ENCODE peak calls at places on chromosomes 1 and 21, in six cellular contexts. One of them, this sample, is unnamed.

GRCh38 chr1:9340864-9341263 is 48.2 kb downstream of the SPSB1 start:
- DNase-seq in GM12878: no peak
- DNase-seq in K562: no peak
- DNase-seq in HCT116: no peak
- DNase-seq in H1: no peak
- DNase-seq in HepG2: no peak
- DNase-seq in this sample: no peak

GRCh38 chr1:97565886-97566285 is 354.9 kb downstream of the DPYD start:
- DNase-seq in HCT116: no peak
- DNase-seq in K562: no peak
- DNase-seq in HepG2: no peak
- DNase-seq in GM12878: no peak
- DNase-seq in H1: no peak
- DNase-seq in this sample: no peak

GRCh38 chr1:201016211-201016651 is 7.3 kb downstream of the KIF21B start:
- DNase-seq in H1: no peak
- DNase-seq in HepG2: no peak
- DNase-seq in HCT116: no peak
- DNase-seq in GM12878: no peak
- DNase-seq in K562: peak
- DNase-seq in this sample: peak

GRCh38 chr1:155983191-155984023 is 5.1 kb upstream of the ARHGEF2 start:
- DNase-seq in HCT116: peak
- DNase-seq in K562: peak
- DNase-seq in HepG2: peak
- DNase-seq in H1: no peak
- DNase-seq in GM12878: no peak
- DNase-seq in this sample: no peak

GRCh38 chr1:16718908-16719533 is 21.3 kb upstream of the RNU1-4 start:
- DNase-seq in H1: no peak
- DNase-seq in GM12878: no peak
- DNase-seq in K562: peak
- DNase-seq in HepG2: no peak
- DNase-seq in HCT116: no peak
- DNase-seq in this sample: peak

GRCh38 chr21:35088235-35088865 is 39.2 kb upstream of the RUNX1 start:
- DNase-seq in GM12878: no peak
- DNase-seq in K562: no peak
- DNase-seq in HCT116: no peak
- DNase-seq in HepG2: no peak
- DNase-seq in H1: no peak
- DNase-seq in this sample: no peak

GRCh38 chr1:78651247-78651646 is 1.6 kb downstream of the IFI44 start:
- DNase-seq in HepG2: no peak
- DNase-seq in H1: no peak
- DNase-seq in GM12878: no peak
- DNase-seq in K562: no peak
- DNase-seq in HCT116: no peak
- DNase-seq in this sample: peak

GRCh38 chr1:145771056-145771455 is 51.8 kb downstream of the CD160 start:
- DNase-seq in HepG2: no peak
- DNase-seq in H1: no peak
- DNase-seq in K562: no peak
- DNase-seq in GM12878: no peak
- DNase-seq in HCT116: no peak
- DNase-seq in this sample: no peak

GRCh38 chr1:192270398-192270797 is 46.4 kb upstream of the RGS21 start:
- DNase-seq in H1: no peak
- DNase-seq in HepG2: no peak
- DNase-seq in K562: no peak
- DNase-seq in GM12878: no peak
- DNase-seq in HCT116: no peak
- DNase-seq in this sample: peak
- TF ChIP-seq MAX in H1: no peak
- TF ChIP-seq MAX in HepG2: no peak
- TF ChIP-seq MAX in K562: no peak
- TF ChIP-seq MAX in GM12878: no peak
- TF ChIP-seq MAX in HCT116: no peak
- TF ChIP-seq MAX in this sample: no peak

GRCh38 chr1:65489481-65489880 is 69.0 kb downstream of the LEPR start:
- DNase-seq in GM12878: no peak
- DNase-seq in K562: no peak
- DNase-seq in HCT116: no peak
- DNase-seq in H1: no peak
- DNase-seq in HepG2: no peak
- DNase-seq in this sample: no peak

GRCh38 chr1:65493792-65494191 is 73.3 kb downstream of the LEPR start:
- DNase-seq in K562: no peak
- DNase-seq in H1: no peak
- DNase-seq in HCT116: no peak
- DNase-seq in GM12878: no peak
- DNase-seq in HepG2: no peak
- DNase-seq in this sample: peak

GRCh38 chr1:65494671-65495070 is 74.2 kb downstream of the LEPR start:
- DNase-seq in GM12878: no peak
- DNase-seq in HepG2: no peak
- DNase-seq in HCT116: no peak
- DNase-seq in H1: no peak
- DNase-seq in K562: no peak
- DNase-seq in this sample: no peak

GRCh38 chr1:65490231-65491009 is 70.0 kb downstream of the LEPR start:
- DNase-seq in K562: no peak
- DNase-seq in HCT116: no peak
- DNase-seq in GM12878: no peak
- DNase-seq in H1: no peak
- DNase-seq in HepG2: no peak
- DNase-seq in this sample: no peak

GRCh38 chr1:65491472-65491871 is 71.0 kb downstream of the LEPR start:
- DNase-seq in HepG2: no peak
- DNase-seq in H1: no peak
- DNase-seq in HCT116: no peak
- DNase-seq in GM12878: no peak
- DNase-seq in K562: no peak
- DNase-seq in this sample: no peak
- TF ChIP-seq POLR2A in HepG2: no peak
- TF ChIP-seq POLR2A in H1: no peak
- TF ChIP-seq POLR2A in HCT116: no peak
- TF ChIP-seq POLR2A in GM12878: no peak
- TF ChIP-seq POLR2A in K562: no peak
- TF ChIP-seq POLR2A in this sample: no peak

GRCh38 chr1:212040629-212041028 is 5.1 kb downstream of the DTL start:
- DNase-seq in H1: no peak
- DNase-seq in GM12878: no peak
- DNase-seq in HepG2: peak
- DNase-seq in K562: no peak
- DNase-seq in HCT116: no peak
- DNase-seq in this sample: peak
- H2AFZ ChIP-seq in H1: no peak
- H2AFZ ChIP-seq in GM12878: peak
- H2AFZ ChIP-seq in HepG2: no peak
- H2AFZ ChIP-seq in K562: no peak
- H2AFZ ChIP-seq in HCT116: no peak
- H2AFZ ChIP-seq in this sample: no peak

DNA sequence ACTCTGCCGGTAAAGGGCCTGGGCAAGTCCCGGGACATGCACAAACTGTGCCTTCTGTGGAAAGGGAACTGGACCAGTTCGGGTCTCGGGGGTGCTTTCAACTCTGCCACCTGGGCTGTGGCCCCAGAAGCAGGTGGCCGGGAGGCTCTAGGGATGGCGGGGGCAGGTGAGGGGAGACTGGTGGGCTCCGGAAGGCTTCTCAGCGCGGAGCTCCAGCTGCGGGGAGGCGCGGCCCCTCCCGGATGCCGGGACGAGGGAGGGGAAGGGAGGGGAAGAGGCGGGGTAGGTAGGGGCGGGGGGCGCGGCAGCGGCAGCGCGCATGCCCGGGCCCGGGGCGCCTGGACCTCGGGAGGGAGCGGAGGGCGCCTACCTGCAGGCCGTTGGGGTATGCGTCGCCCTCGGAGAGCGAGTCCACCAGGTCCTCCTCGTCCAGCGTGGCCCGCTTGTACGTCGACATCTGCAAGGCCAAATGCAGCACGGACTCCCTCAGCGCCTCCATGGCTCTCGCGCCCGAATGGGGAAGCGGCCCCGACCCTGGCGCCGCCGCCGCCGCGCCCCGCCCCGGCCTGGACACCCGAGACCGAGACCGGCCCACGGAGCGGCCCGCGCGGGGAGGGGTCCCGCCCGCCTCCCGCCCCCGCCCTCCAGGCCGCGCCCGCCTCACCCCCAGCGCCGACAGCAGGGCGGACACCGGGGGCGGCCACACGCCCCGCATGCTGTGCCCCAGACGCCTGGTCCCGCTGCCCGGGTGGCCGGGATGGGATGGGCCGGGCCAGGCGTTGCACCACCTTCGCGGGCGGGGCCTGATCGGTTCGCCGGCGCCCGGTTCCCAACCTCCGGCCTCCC is at the start of gene ECE1:
- DNase-seq in HCT116: no peak
- DNase-seq in K562: no peak
- DNase-seq in HepG2: no peak
- DNase-seq in H1: no peak
- DNase-seq in GM12878: no peak
- DNase-seq in this sample: peak
- TF ChIP-seq MAX in HCT116: no peak
- TF ChIP-seq MAX in K562: no peak
- TF ChIP-seq MAX in HepG2: no peak
- TF ChIP-seq MAX in H1: peak
- TF ChIP-seq MAX in GM12878: no peak
- TF ChIP-seq MAX in this sample: no peak

GRCh38 chr21:33562389-33562788 is 19.6 kb downstream of the SON start:
- DNase-seq in GM12878: no peak
- DNase-seq in K562: no peak
- DNase-seq in HepG2: no peak
- DNase-seq in H1: no peak
- DNase-seq in HCT116: no peak
- DNase-seq in this sample: no peak
- TF ChIP-seq POLR2A in GM12878: no peak
- TF ChIP-seq POLR2A in K562: peak
- TF ChIP-seq POLR2A in HepG2: no peak
- TF ChIP-seq POLR2A in H1: no peak
- TF ChIP-seq POLR2A in HCT116: no peak
- TF ChIP-seq POLR2A in this sample: no peak

GRCh38 chr1:54051936-54052469 is 1.0 kb downstream of the TMEM59 start:
- DNase-seq in HepG2: no peak
- DNase-seq in HCT116: no peak
- DNase-seq in H1: no peak
- DNase-seq in K562: peak
- DNase-seq in GM12878: no peak
- DNase-seq in this sample: peak
- H2AFZ ChIP-seq in HepG2: no peak
- H2AFZ ChIP-seq in HCT116: no peak
- H2AFZ ChIP-seq in H1: no peak
- H2AFZ ChIP-seq in K562: peak
- H2AFZ ChIP-seq in GM12878: peak
- H2AFZ ChIP-seq in this sample: peak

DNA sequence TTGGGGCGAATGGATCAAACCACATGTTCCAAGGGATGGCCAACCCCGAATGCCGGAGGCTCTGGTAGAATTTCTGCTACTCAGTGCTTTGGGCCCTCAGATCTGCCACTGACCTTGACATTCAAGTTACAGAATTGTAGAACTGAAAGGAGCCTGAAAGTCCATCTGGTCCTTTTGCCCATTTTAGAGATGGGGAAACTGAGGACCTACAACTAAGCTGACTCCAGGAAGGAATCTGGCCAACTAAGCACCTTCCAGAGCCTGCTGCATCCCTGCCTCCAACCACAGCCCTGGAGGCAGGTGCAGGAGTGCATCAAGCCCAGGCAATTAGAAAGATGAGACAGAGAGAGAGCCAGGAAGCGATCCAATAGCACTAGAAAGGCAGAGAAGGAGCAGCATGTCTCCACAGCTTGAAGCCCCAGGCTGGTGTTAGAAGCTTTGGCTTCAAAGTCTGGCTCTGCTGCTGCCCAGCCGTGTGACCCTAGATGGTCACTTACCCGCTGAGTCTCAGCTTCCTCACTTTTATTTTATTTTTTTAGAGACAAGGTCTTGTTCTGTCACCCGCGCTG is 1.3 kb upstream of the CTRC start:
- DNase-seq in GM12878: no peak
- DNase-seq in H1: no peak
- DNase-seq in K562: no peak
- DNase-seq in HepG2: no peak
- DNase-seq in HCT116: no peak
- DNase-seq in this sample: no peak
- TF ChIP-seq MAX in GM12878: no peak
- TF ChIP-seq MAX in H1: no peak
- TF ChIP-seq MAX in K562: no peak
- TF ChIP-seq MAX in HepG2: no peak
- TF ChIP-seq MAX in HCT116: no peak
- TF ChIP-seq MAX in this sample: no peak

GRCh38 chr1:12593621-12594066 is 24.4 kb downstream of the DHRS3 start:
- DNase-seq in GM12878: no peak
- DNase-seq in HepG2: no peak
- DNase-seq in K562: no peak
- DNase-seq in HCT116: no peak
- DNase-seq in H1: no peak
- DNase-seq in this sample: no peak
- TF ChIP-seq POLR2A in GM12878: no peak
- TF ChIP-seq POLR2A in HepG2: peak
- TF ChIP-seq POLR2A in K562: no peak
- TF ChIP-seq POLR2A in HCT116: no peak
- TF ChIP-seq POLR2A in H1: no peak
- TF ChIP-seq POLR2A in this sample: no peak

DNA sequence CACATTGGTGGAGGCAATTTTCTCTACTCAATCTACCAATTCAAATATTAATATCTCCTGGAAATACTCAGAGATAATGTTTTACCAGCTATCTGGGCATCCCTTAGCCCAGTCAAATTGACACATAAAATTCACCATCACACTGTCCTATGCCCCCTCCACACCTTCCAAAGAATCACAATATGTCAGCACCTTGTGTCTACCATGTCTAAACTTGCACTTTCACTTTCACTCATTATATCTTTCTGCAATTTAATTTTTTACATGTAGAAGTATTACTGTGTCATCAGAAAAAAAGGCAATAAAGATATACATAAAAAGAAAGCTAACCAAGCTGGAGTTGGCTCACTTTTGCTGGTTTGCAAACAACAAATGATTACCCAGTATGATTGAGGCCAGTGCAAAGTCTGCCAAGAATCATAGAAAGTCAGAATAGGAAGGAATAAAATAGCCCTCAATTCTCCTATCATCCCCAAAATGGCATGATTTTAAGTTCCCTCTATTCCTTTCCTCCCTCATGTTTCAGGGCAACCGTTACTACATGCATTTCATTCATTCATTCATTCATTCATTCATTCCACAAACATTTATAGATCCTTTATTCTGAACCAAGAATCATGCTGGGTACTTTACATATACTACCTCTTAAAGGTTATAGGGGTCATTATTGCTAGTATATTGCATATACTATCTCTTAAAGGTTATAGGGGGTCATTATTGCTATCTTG is 5.9 kb upstream of the LUZP1 start:
- DNase-seq in GM12878: no peak
- DNase-seq in HepG2: no peak
- DNase-seq in HCT116: no peak
- DNase-seq in K562: no peak
- DNase-seq in H1: no peak
- DNase-seq in this sample: no peak
- H2AFZ ChIP-seq in GM12878: peak
- H2AFZ ChIP-seq in HepG2: no peak
- H2AFZ ChIP-seq in HCT116: no peak
- H2AFZ ChIP-seq in K562: no peak
- H2AFZ ChIP-seq in H1: no peak
- H2AFZ ChIP-seq in this sample: no peak